ENCODE peak calls at places on chromosomes 11 and 22, in six cellular contexts. W is dorsolateral prefrontal cortex, N is substantia nigra, F is tibial artery, L is RWPE1, J is AG04450. U is an unnamed sample.

GRCh38 chr11:8766043-8766992 is 83.7 kb downstream of the RPL27A start:
- DNase-seq in W (no peak), N (no peak), J (no peak), F (no peak), L (no peak), U (no peak)

GRCh38 chr22:19121631-19122142 is 525 bp downstream of the DGCR2 start:
- DNase-seq in L (peak), F (peak), N (peak), J (no peak), W (no peak), U (no peak)

GRCh38 chr11:64378335-64378884 is 19.4 kb downstream of the RPS6KA4 start:
- DNase-seq in F (no peak), L (no peak), W (peak), J (no peak), N (no peak), U (no peak)

GRCh38 chr22:23583153-23583552 is 3.1 kb upstream of the IGLL1 start:
- DNase-seq in J (no peak), L (no peak), F (no peak), N (no peak), W (no peak), U (no peak)

GRCh38 chr22:19062139-19062789 is 59.9 kb downstream of the DGCR2 start:
- DNase-seq in N (no peak), F (no peak), L (no peak), W (no peak), J (no peak), U (no peak)

GRCh38 chr11:64341429-64341828 is 1.4 kb downstream of the CCDC88B start:
- DNase-seq in W (no peak), F (no peak), J (no peak), N (no peak), L (no peak), U (no peak)

GRCh38 chr11:76074178-76075112 is 131.9 kb downstream of the WNT11 start:
- DNase-seq in F (no peak), W (no peak), L (no peak), J (no peak), N (no peak), U (no peak)

GRCh38 chr22:44030051-44030701 is 6.1 kb downstream of the PARVB start:
- DNase-seq in N (no peak), J (no peak), W (no peak), F (no peak), L (no peak), U (no peak)

GRCh38 chr22:49307071-49307830 is 520.4 kb downstream of the BRD1 start:
- DNase-seq in F (peak), N (no peak), J (no peak), L (no peak), W (peak), U (no peak)

GRCh38 chr11:19931141-19931767 is 218.6 kb downstream of the NAV2 start:
- DNase-seq in W (no peak), L (no peak), J (no peak), F (no peak), N (no peak), U (no peak)

GRCh38 chr22:50274311-50274710 is 4.1 kb upstream of the MAPK11 start:
- DNase-seq in W (peak), L (peak), F (no peak), N (no peak), J (no peak), U (no peak)

GRCh38 chr22:22812031-22812905 is 75.3 kb upstream of the IGLL5 start:
- DNase-seq in F (no peak), J (no peak), W (no peak), L (no peak), N (no peak), U (no peak)

GRCh38 chr11:1192741-1193325 is 30.0 kb upstream of the MUC5B start:
- DNase-seq in W (no peak), N (no peak), F (no peak), J (no peak), L (no peak), U (no peak)

GRCh38 chr11:30284836-30285235 is 38.1 kb upstream of the ARL14EP start:
- DNase-seq in W (no peak), L (no peak), J (no peak), F (no peak), N (no peak), U (no peak)

GRCh38 chr11:131066551-131066950 is 150.3 kb upstream of the SNX19 start:
- DNase-seq in L (no peak), J (no peak), F (no peak), N (no peak), W (no peak), U (no peak)

GRCh38 chr11:9142732-9143131 is 51.3 kb upstream of the SCUBE2 start:
- DNase-seq in W (peak), J (no peak), N (peak), F (no peak), L (no peak), U (peak)

GRCh38 chr11:130908770-130909625 is 7.3 kb downstream of the SNX19 start:
- DNase-seq in L (peak), W (no peak), N (no peak), J (peak), F (no peak), U (no peak)

GRCh38 chr11:18790820-18791174 is 801 bp downstream of the PTPN5 start:
- DNase-seq in L (no peak), J (no peak), N (no peak), F (no peak), W (no peak), U (no peak)

GRCh38 chr11:75113049-75113448 is 16.4 kb upstream of the OR2AT4 start:
- DNase-seq in N (no peak), J (no peak), L (no peak), W (no peak), F (no peak), U (no peak)

GRCh38 chr22:49892226-49892899 is 25.9 kb downstream of the ALG12 start:
- DNase-seq in L (no peak), F (no peak), W (peak), N (no peak), J (no peak), U (no peak)

GRCh38 chr11:134032501-134033091 is 36.3 kb upstream of the JAM3 start:
- DNase-seq in F (no peak), N (no peak), W (peak), L (no peak), J (no peak), U (peak)

GRCh38 chr22:17368727-17369552 is at the start of gene CECR2:
- DNase-seq in L (no peak), J (no peak), W (peak), F (no peak), N (peak), U (peak)

GRCh38 chr22:30250713-30251267 is 4.2 kb upstream of the LIF start:
- DNase-seq in W (no peak), N (no peak), J (no peak), L (peak), F (no peak), U (no peak)

GRCh38 chr11:83064011-83064410 is 7.7 kb downstream of the RAB30 start:
- DNase-seq in W (no peak), N (no peak), L (no peak), F (no peak), J (no peak), U (no peak)

GRCh38 chr11:116211166-116211565 is 561.6 kb downstream of the BUD13 start:
- DNase-seq in W (no peak), J (no peak), F (no peak), N (no peak), L (no peak), U (no peak)

GRCh38 chr11:127485541-127485940 is 485.0 kb upstream of the KIRREL3 start:
- DNase-seq in W (no peak), J (no peak), N (no peak), F (no peak), L (peak), U (no peak)

GRCh38 chr11:118488480-118489109 is 38.7 kb upstream of the TTC36 start:
- DNase-seq in J (peak), F (no peak), N (peak), W (peak), L (peak), U (peak)

GRCh38 chr11:116478205-116478604 is 294.6 kb downstream of the BUD13 start:
- DNase-seq in N (no peak), J (no peak), F (no peak), W (no peak), L (no peak), U (no peak)

GRCh38 chr11:128488471-128488870 is 98.9 kb downstream of the ETS1 start:
- DNase-seq in F (no peak), J (peak), W (no peak), N (no peak), L (peak), U (no peak)

GRCh38 chr22:49690454-49690853 is 137.2 kb downstream of the BRD1 start:
- DNase-seq in N (no peak), J (no peak), L (no peak), W (no peak), F (no peak), U (no peak)

GRCh38 chr11:4134844-4135243 is 40.2 kb downstream of the RRM1 start:
- DNase-seq in W (no peak), N (no peak), F (no peak), J (peak), L (peak), U (no peak)

GRCh38 chr11:74325649-74326645 is 14.5 kb upstream of the P4HA3 start:
- DNase-seq in W (peak), F (peak), J (peak), L (no peak), N (no peak), U (no peak)

GRCh38 chr22:44957267-44957905 is 52.4 kb downstream of the PHF21B start:
- DNase-seq in F (no peak), J (no peak), L (no peak), N (no peak), W (no peak), U (no peak)

GRCh38 chr11:120383518-120384155 is 47.4 kb downstream of the ARHGEF12 start:
- DNase-seq in N (no peak), J (no peak), F (no peak), L (peak), W (no peak), U (no peak)

DNA sequence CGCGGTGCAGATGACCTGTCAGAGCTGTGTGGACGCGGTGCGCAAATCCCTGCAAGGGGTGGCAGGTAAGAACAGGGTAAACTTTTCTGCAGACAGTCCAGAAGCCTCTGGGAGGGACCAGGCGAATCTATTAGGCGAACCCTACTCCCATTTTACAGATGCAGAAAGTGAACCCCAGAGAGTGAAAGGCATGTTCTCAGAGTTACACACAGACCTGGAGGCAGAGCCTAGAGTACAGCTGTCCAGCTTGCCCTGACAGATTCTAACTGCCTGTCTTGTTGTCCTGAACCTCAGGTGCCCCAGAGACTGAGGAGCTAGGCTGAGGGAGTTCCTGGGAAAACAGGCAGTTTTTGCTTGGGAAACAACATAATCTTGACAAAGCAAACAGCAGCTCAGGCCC is 665 bp downstream of the CCS start:
- DNase-seq in F (no peak), N (no peak), L (no peak), W (no peak), J (no peak), U (no peak)
- H3K27ac ChIP-seq in F (peak), N (peak), L (peak), W (no peak), J (no peak), U (no peak)

DNA sequence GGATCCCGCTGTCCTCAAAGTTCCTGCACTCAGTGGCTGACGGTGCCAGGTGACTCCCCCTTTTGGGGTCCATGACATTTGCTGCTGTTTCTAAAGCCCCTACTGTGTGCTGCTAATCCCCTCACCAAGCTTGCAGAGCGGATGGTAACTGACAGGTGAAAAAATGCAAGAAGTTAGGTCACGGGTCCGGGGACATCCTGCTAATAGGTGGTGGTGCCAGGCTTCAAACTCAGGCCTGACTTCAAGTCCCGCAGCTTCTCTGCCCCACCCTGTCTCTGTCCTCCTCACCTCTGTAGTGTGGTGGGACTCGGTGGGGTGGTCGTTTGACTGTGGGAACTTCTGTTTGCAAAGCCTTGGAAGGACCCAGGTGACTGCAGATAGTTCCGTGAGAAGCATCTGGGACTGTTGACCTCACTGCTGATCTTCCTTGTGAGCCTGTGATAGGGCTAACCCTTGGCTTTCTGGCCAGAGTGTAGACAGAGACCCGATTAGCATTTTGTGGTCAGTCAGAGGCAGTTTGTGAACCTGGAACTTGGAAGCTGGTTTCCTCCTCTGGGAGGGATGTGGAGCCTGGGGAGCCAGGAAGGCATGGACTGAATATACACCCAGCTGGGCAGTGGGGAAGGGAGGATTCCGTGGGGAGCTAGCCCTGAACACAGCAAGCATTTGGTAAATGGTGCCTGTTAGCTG is 115.4 kb upstream of the OR4B1 start:
- DNase-seq in W (no peak), F (no peak), N (no peak), J (no peak), L (no peak), U (no peak)
- H3K27ac ChIP-seq in W (peak), F (no peak), N (peak), J (no peak), L (no peak), U (no peak)

GRCh38 chr11:87259731-87260130 is 222.0 kb downstream of the TMEM135 start:
- DNase-seq in L (no peak), F (no peak), J (no peak), N (no peak), W (no peak), U (no peak)
- H3K27ac ChIP-seq in L (no peak), F (no peak), J (no peak), N (peak), W (peak), U (no peak)

GRCh38 chr22:35914665-35915476 is 113.8 kb downstream of the RBFOX2 start:
- DNase-seq in F (peak), J (peak), N (no peak), W (peak), L (peak), U (peak)
- H3K27ac ChIP-seq in F (peak), J (peak), N (peak), W (peak), L (peak), U (peak)